ENCODE peak calls at places on chromosomes 7 and 10, in ten cellular contexts. D, I, Q, B, T, O, U, C, P and L are unnamed samples.

GRCh38 chr10:21888959-21889358 is 114.6 kb downstream of the DNAJC1 start:
- DNase-seq in P (no peak), C (no peak), Q (no peak), U (no peak), B (peak; percentile 2), O (no peak), T (no peak), D (no peak), I (no peak), L (no peak)

GRCh38 chr7:5773661-5774086 is 7.8 kb downstream of the RNF216 start:
- DNase-seq in O (peak; percentile 51), Q (peak; percentile 61), U (no peak), D (no peak), T (peak; percentile 99), P (peak; percentile 92), C (no peak), I (peak; percentile 96), B (peak; percentile 25), L (no peak)

GRCh38 chr10:19063991-19064390 is 15.4 kb downstream of the MALRD1 start:
- DNase-seq in U (no peak), T (no peak), I (no peak), Q (no peak), P (no peak), D (no peak), B (no peak), C (no peak), O (no peak), L (no peak)

GRCh38 chr7:141737118-141737835 is 881 bp upstream of the SSBP1 start:
- DNase-seq in O (no peak), U (no peak), I (peak; percentile 0), P (peak; percentile 63), Q (peak; percentile 13), T (peak; percentile 35), C (peak; percentile 33), D (no peak), B (no peak), L (no peak)

GRCh38 chr7:67618569-67619543 is 622.2 kb downstream of the TYW1 start:
- DNase-seq in B (no peak), Q (no peak), T (no peak), U (peak; percentile 53), D (no peak), P (no peak), O (no peak), C (peak; percentile 45), I (no peak), L (no peak)

GRCh38 chr10:11082551-11082950 is 64.9 kb downstream of the CELF2 start:
- DNase-seq in U (no peak), C (no peak), I (no peak), D (no peak), P (no peak), T (no peak), O (no peak), Q (no peak), B (no peak), L (no peak)

GRCh38 chr7:151761957-151762356 is 115.0 kb downstream of the PRKAG2 start:
- DNase-seq in P (no peak), O (no peak), B (no peak), T (no peak), U (no peak), I (no peak), C (no peak), Q (no peak), D (no peak), L (no peak)

GRCh38 chr7:35799846-35800717 is 775 bp upstream of the SEPTIN7 start:
- DNase-seq in T (peak; percentile 93), I (peak; percentile 90), C (peak; percentile 94), U (peak; percentile 92), P (peak; percentile 85), O (peak; percentile 92), B (peak; percentile 78), Q (peak; percentile 89), D (peak; percentile 85), L (peak; percentile 84)

GRCh38 chr7:7181519-7182155 is 707 bp upstream of the C1GALT1 start:
- DNase-seq in O (no peak), P (peak; percentile 56), B (peak; percentile 27), D (no peak), C (no peak), U (peak; percentile 30), I (no peak), T (peak; percentile 89), Q (peak; percentile 47), L (no peak)

GRCh38 chr7:10888861-10889260 is 84.8 kb upstream of the PHF14 start:
- DNase-seq in P (no peak), C (no peak), Q (no peak), I (no peak), O (no peak), U (no peak), T (no peak), D (no peak), B (no peak), L (no peak)

GRCh38 chr10:49134327-49134726 is 506 bp upstream of the FAM170B start:
- DNase-seq in B (no peak), D (no peak), Q (no peak), O (no peak), C (no peak), I (no peak), U (no peak), P (no peak), T (no peak), L (no peak)

GRCh38 chr10:111522141-111522540 is 445.3 kb downstream of the ADRA2A start:
- DNase-seq in O (no peak), C (no peak), U (no peak), I (no peak), D (no peak), B (no peak), P (no peak), T (no peak), Q (no peak), L (no peak)

GRCh38 chr7:83574616-83575015 is 74.3 kb downstream of the SEMA3E start:
- DNase-seq in C (no peak), D (no peak), Q (no peak), P (no peak), O (no peak), T (no peak), B (no peak), U (no peak), I (no peak), L (no peak)

GRCh38 chr7:102082693-102083385 is 203.8 kb upstream of the SH2B2 start:
- DNase-seq in T (no peak), Q (no peak), B (no peak), I (peak; percentile 36), D (no peak), U (no peak), O (no peak), P (no peak), C (no peak), L (no peak)

GRCh38 chr10:71081912-71082311 is 130.5 kb upstream of the UNC5B start:
- DNase-seq in Q (no peak), U (peak; percentile 3), O (peak; percentile 36), I (no peak), T (no peak), P (no peak), B (no peak), C (no peak), D (no peak), L (no peak)

GRCh38 chr7:101294039-101294831 is 27.4 kb downstream of the IFT22 start:
- DNase-seq in T (no peak), B (no peak), O (no peak), Q (no peak), C (no peak), D (no peak), U (peak; percentile 85), P (no peak), I (no peak), L (peak; percentile 98)

GRCh38 chr7:123154231-123154860 is 45.4 kb downstream of the SLC13A1 start:
- DNase-seq in P (peak; percentile 92), T (peak; percentile 83), U (peak; percentile 77), B (peak; percentile 27), C (peak; percentile 74), Q (peak; percentile 88), D (peak; percentile 36), I (peak; percentile 44), O (peak; percentile 67), L (peak; percentile 71)

GRCh38 chr7:1848013-1848640 is 178.1 kb downstream of the ELFN1 start:
- DNase-seq in T (no peak), C (no peak), U (peak; percentile 10), P (no peak), B (no peak), Q (no peak), O (peak; percentile 50), D (no peak), I (no peak), L (no peak)

GRCh38 chr10:116694253-116694926 is 48.0 kb downstream of the HSPA12A start:
- DNase-seq in I (no peak), C (no peak), T (peak; percentile 45), Q (no peak), D (no peak), O (no peak), U (peak; percentile 50), P (no peak), B (no peak), L (no peak)

GRCh38 chr10:44418637-44419036 is 33.7 kb upstream of the CXCL12 start:
- DNase-seq in D (no peak), P (no peak), B (no peak), C (no peak), U (no peak), I (no peak), T (no peak), O (no peak), Q (no peak), L (no peak)

GRCh38 chr7:81783818-81784217 is 14.0 kb upstream of the HGF start:
- DNase-seq in D (no peak), U (no peak), C (no peak), B (no peak), T (no peak), P (no peak), Q (no peak), I (no peak), O (no peak), L (no peak)

GRCh38 chr10:129715805-129716785 is 248.0 kb downstream of the EBF3 start:
- DNase-seq in U (no peak), D (peak; percentile 2), C (no peak), I (no peak), P (peak; percentile 1), T (no peak), B (no peak), O (no peak), Q (no peak), L (no peak)

GRCh38 chr7:151251328-151251925 is 2.9 kb upstream of the SMARCD3 start:
- DNase-seq in O (peak; percentile 71), D (peak; percentile 82), T (peak; percentile 60), B (no peak), Q (no peak), C (no peak), I (peak; percentile 66), P (peak; percentile 62), U (no peak), L (no peak)

GRCh38 chr7:116030626-116031276 is at the start of gene TFEC:
- DNase-seq in B (no peak), T (peak; percentile 51), P (peak; percentile 37), I (peak; percentile 41), O (no peak), D (no peak), Q (no peak), C (no peak), U (no peak), L (no peak)